ENCODE peak calls at places on chromosome X, in six cellular contexts. One of them, this sample, is unnamed.

GRCh38 chrX:10240918-10241317 is 84.1 kb downstream of the CLCN4 start:
- DNase-seq in heart left ventricle: no peak
- DNase-seq in GM13977: peak
- DNase-seq in activated CD4-positive, alpha-beta T cell treated with anti-CD3 and anti-CD28 coated beads, Interleukin-2, amount 50 U/mL, for 24 hours: no peak
- DNase-seq in brain microvascular endothelial cell: peak
- DNase-seq in NCI-H2029 treated with DMSO at 0.1 percent for 48 hours: no peak
- DNase-seq in this sample: peak

GRCh38 chrX:16462912-16463311 is 187.0 kb upstream of the S100G start:
- DNase-seq in heart left ventricle: no peak
- DNase-seq in GM13977: no peak
- DNase-seq in activated CD4-positive, alpha-beta T cell treated with anti-CD3 and anti-CD28 coated beads, Interleukin-2, amount 50 U/mL, for 24 hours: no peak
- DNase-seq in brain microvascular endothelial cell: peak
- DNase-seq in NCI-H2029 treated with DMSO at 0.1 percent for 48 hours: no peak
- DNase-seq in this sample: no peak

GRCh38 chrX:49878128-49878833 is 1.0 kb upstream of the USP27X start:
- DNase-seq in heart left ventricle: no peak
- DNase-seq in GM13977: no peak
- DNase-seq in activated CD4-positive, alpha-beta T cell treated with anti-CD3 and anti-CD28 coated beads, Interleukin-2, amount 50 U/mL, for 24 hours: no peak
- DNase-seq in brain microvascular endothelial cell: no peak
- DNase-seq in NCI-H2029 treated with DMSO at 0.1 percent for 48 hours: no peak
- DNase-seq in this sample: no peak

GRCh38 chrX:110403839-110404238 is 45.2 kb downstream of the RTL9 start:
- DNase-seq in heart left ventricle: no peak
- DNase-seq in GM13977: no peak
- DNase-seq in activated CD4-positive, alpha-beta T cell treated with anti-CD3 and anti-CD28 coated beads, Interleukin-2, amount 50 U/mL, for 24 hours: no peak
- DNase-seq in brain microvascular endothelial cell: no peak
- DNase-seq in NCI-H2029 treated with DMSO at 0.1 percent for 48 hours: no peak
- DNase-seq in this sample: no peak

GRCh38 chrX:73561791-73562190 is 1.2 kb upstream of the CHIC1 start:
- DNase-seq in heart left ventricle: no peak
- DNase-seq in GM13977: no peak
- DNase-seq in activated CD4-positive, alpha-beta T cell treated with anti-CD3 and anti-CD28 coated beads, Interleukin-2, amount 50 U/mL, for 24 hours: no peak
- DNase-seq in brain microvascular endothelial cell: peak
- DNase-seq in NCI-H2029 treated with DMSO at 0.1 percent for 48 hours: no peak
- DNase-seq in this sample: no peak

GRCh38 chrX:138914751-138915150 is 203.2 kb upstream of the FGF13 start:
- DNase-seq in heart left ventricle: no peak
- DNase-seq in GM13977: no peak
- DNase-seq in activated CD4-positive, alpha-beta T cell treated with anti-CD3 and anti-CD28 coated beads, Interleukin-2, amount 50 U/mL, for 24 hours: no peak
- DNase-seq in brain microvascular endothelial cell: no peak
- DNase-seq in NCI-H2029 treated with DMSO at 0.1 percent for 48 hours: no peak
- DNase-seq in this sample: no peak

GRCh38 chrX:9285342-9285771 is 179.5 kb upstream of the TBL1X start:
- DNase-seq in heart left ventricle: no peak
- DNase-seq in GM13977: no peak
- DNase-seq in activated CD4-positive, alpha-beta T cell treated with anti-CD3 and anti-CD28 coated beads, Interleukin-2, amount 50 U/mL, for 24 hours: peak
- DNase-seq in brain microvascular endothelial cell: no peak
- DNase-seq in NCI-H2029 treated with DMSO at 0.1 percent for 48 hours: no peak
- DNase-seq in this sample: no peak

GRCh38 chrX:105210258-105210657 is 10.2 kb downstream of the TEX13A start:
- DNase-seq in heart left ventricle: no peak
- DNase-seq in GM13977: no peak
- DNase-seq in activated CD4-positive, alpha-beta T cell treated with anti-CD3 and anti-CD28 coated beads, Interleukin-2, amount 50 U/mL, for 24 hours: no peak
- DNase-seq in brain microvascular endothelial cell: no peak
- DNase-seq in NCI-H2029 treated with DMSO at 0.1 percent for 48 hours: no peak
- DNase-seq in this sample: no peak

GRCh38 chrX:72572248-72573157 is at the start of gene HDAC8:
- DNase-seq in heart left ventricle: peak
- DNase-seq in GM13977: peak
- DNase-seq in activated CD4-positive, alpha-beta T cell treated with anti-CD3 and anti-CD28 coated beads, Interleukin-2, amount 50 U/mL, for 24 hours: peak
- DNase-seq in brain microvascular endothelial cell: peak
- DNase-seq in NCI-H2029 treated with DMSO at 0.1 percent for 48 hours: peak
- DNase-seq in this sample: no peak

GRCh38 chrX:136711147-136711546 is 63.2 kb downstream of the CD40LG start:
- DNase-seq in heart left ventricle: peak
- DNase-seq in GM13977: no peak
- DNase-seq in activated CD4-positive, alpha-beta T cell treated with anti-CD3 and anti-CD28 coated beads, Interleukin-2, amount 50 U/mL, for 24 hours: no peak
- DNase-seq in brain microvascular endothelial cell: peak
- DNase-seq in NCI-H2029 treated with DMSO at 0.1 percent for 48 hours: no peak
- DNase-seq in this sample: no peak